ENCODE peak calls at places on chromosomes 6 and 20, in five cellular contexts. One of them, this sample, is unnamed. For H3K36me3, the result is how much of the 10 kb centered on the place peaks cover.

GRCh38 chr6:4786936-4787504 is 10.8 kb downstream of the CDYL start:
- DNase-seq in H1: no peak
- DNase-seq in K562: no peak
- DNase-seq in GM12878: no peak
- DNase-seq in HepG2: no peak
- DNase-seq in this sample: no peak

GRCh38 chr20:45506927-45507820 is 8.2 kb downstream of the SPINT3 start:
- DNase-seq in HepG2: no peak
- DNase-seq in GM12878: peak
- DNase-seq in K562: no peak
- DNase-seq in H1: no peak
- DNase-seq in this sample: no peak

GRCh38 chr20:10433014-10433622 is 904 bp downstream of the MKKS start:
- DNase-seq in K562: no peak
- DNase-seq in H1: no peak
- DNase-seq in GM12878: no peak
- DNase-seq in HepG2: peak
- DNase-seq in this sample: peak

GRCh38 chr6:105545947-105546710 is 143.2 kb upstream of the PREP start:
- DNase-seq in GM12878: no peak
- DNase-seq in K562: no peak
- DNase-seq in H1: no peak
- DNase-seq in HepG2: no peak
- DNase-seq in this sample: no peak

GRCh38 chr20:18567739-18568091 is 483 bp downstream of the SMIM26 start:
- DNase-seq in GM12878: no peak
- DNase-seq in H1: no peak
- DNase-seq in HepG2: no peak
- DNase-seq in K562: no peak
- DNase-seq in this sample: peak

GRCh38 chr6:18504232-18504596 is 117.1 kb downstream of the RNF144B start:
- DNase-seq in HepG2: no peak
- DNase-seq in K562: no peak
- DNase-seq in H1: no peak
- DNase-seq in GM12878: no peak
- DNase-seq in this sample: no peak

GRCh38 chr6:37668251-37668650 is 29.4 kb downstream of the MDGA1 start:
- DNase-seq in HepG2: peak
- DNase-seq in K562: no peak
- DNase-seq in H1: no peak
- DNase-seq in GM12878: no peak
- DNase-seq in this sample: no peak

GRCh38 chr6:78861509-78861908 is 5.8 kb upstream of the IRAK1BP1 start:
- DNase-seq in K562: no peak
- DNase-seq in H1: no peak
- DNase-seq in HepG2: peak
- DNase-seq in GM12878: no peak
- DNase-seq in this sample: no peak

GRCh38 chr6:71309666-71310065 is 21.1 kb downstream of the OGFRL1 start:
- DNase-seq in K562: no peak
- DNase-seq in HepG2: no peak
- DNase-seq in H1: no peak
- DNase-seq in GM12878: no peak
- DNase-seq in this sample: no peak

GRCh38 chr6:45495404-45496084 is 117.8 kb upstream of the SUPT3H start:
- DNase-seq in K562: no peak
- DNase-seq in H1: no peak
- DNase-seq in HepG2: no peak
- DNase-seq in GM12878: no peak
- DNase-seq in this sample: no peak

GRCh38 chr20:63740070-63740500 is 509 bp downstream of the SLC2A4RG start:
- DNase-seq in HepG2: no peak
- DNase-seq in H1: peak
- DNase-seq in GM12878: no peak
- DNase-seq in K562: peak
- DNase-seq in this sample: peak

GRCh38 chr6:36577298-36577697 is 16.9 kb upstream of the SRSF3 start:
- DNase-seq in H1: no peak
- DNase-seq in K562: peak
- DNase-seq in HepG2: peak
- DNase-seq in GM12878: no peak
- DNase-seq in this sample: no peak

GRCh38 chr6:156068870-156069269 is 613.2 kb upstream of the NOX3 start:
- DNase-seq in K562: no peak
- DNase-seq in H1: no peak
- DNase-seq in GM12878: no peak
- DNase-seq in HepG2: no peak
- DNase-seq in this sample: peak

GRCh38 chr6:84892666-84893065 is 128.3 kb upstream of the TBX18 start:
- DNase-seq in HepG2: no peak
- DNase-seq in GM12878: no peak
- DNase-seq in K562: no peak
- DNase-seq in H1: no peak
- DNase-seq in this sample: no peak

GRCh38 chr20:16528078-16528477 is 45.2 kb downstream of the KIF16B start:
- DNase-seq in K562: no peak
- DNase-seq in HepG2: peak
- DNase-seq in H1: no peak
- DNase-seq in GM12878: no peak
- DNase-seq in this sample: no peak

GRCh38 chr20:12913781-12914443 is 94.9 kb upstream of the SPTLC3 start:
- DNase-seq in K562: no peak
- DNase-seq in H1: no peak
- DNase-seq in HepG2: peak
- DNase-seq in GM12878: no peak
- DNase-seq in this sample: no peak

GRCh38 chr6:163383912-163384311 is 30.6 kb upstream of the QKI start:
- DNase-seq in K562: no peak
- DNase-seq in HepG2: no peak
- DNase-seq in H1: no peak
- DNase-seq in GM12878: no peak
- DNase-seq in this sample: no peak

GRCh38 chr20:25549172-25549865 is 36.0 kb downstream of the NINL start:
- DNase-seq in K562: peak
- DNase-seq in H1: no peak
- DNase-seq in HepG2: peak
- DNase-seq in GM12878: no peak
- DNase-seq in this sample: no peak

GRCh38 chr20:33010674-33011449 is 3.4 kb downstream of the BPIFB2 start:
- DNase-seq in K562: no peak
- DNase-seq in H1: no peak
- DNase-seq in HepG2: no peak
- DNase-seq in GM12878: no peak
- DNase-seq in this sample: no peak

GRCh38 chr6:133435065-133435728 is 194.0 kb downstream of the EYA4 start:
- DNase-seq in HepG2: no peak
- DNase-seq in GM12878: no peak
- DNase-seq in K562: no peak
- DNase-seq in H1: no peak
- DNase-seq in this sample: no peak

GRCh38 chr6:82906489-82906888 is 159.2 kb downstream of the UBE3D start:
- DNase-seq in K562: no peak
- DNase-seq in H1: no peak
- DNase-seq in HepG2: no peak
- DNase-seq in GM12878: no peak
- DNase-seq in this sample: no peak

GRCh38 chr6:150008588-150008987 is 16.7 kb downstream of the RAET1L start:
- DNase-seq in H1: no peak
- DNase-seq in K562: peak
- DNase-seq in GM12878: no peak
- DNase-seq in HepG2: no peak
- DNase-seq in this sample: no peak

GRCh38 chr20:35091808-35092523 is 641 bp downstream of the TRPC4AP start:
- DNase-seq in GM12878: no peak
- DNase-seq in HepG2: peak
- DNase-seq in K562: no peak
- DNase-seq in H1: no peak
- DNase-seq in this sample: peak

GRCh38 chr20:43942661-43943285 is 28.1 kb downstream of the TOX2 start:
- DNase-seq in K562: no peak
- DNase-seq in H1: no peak
- DNase-seq in GM12878: no peak
- DNase-seq in HepG2: no peak
- DNase-seq in this sample: no peak

GRCh38 chr20:60115452-60115851 is 157.2 kb downstream of the CDH26 start:
- DNase-seq in H1: no peak
- DNase-seq in GM12878: no peak
- DNase-seq in K562: no peak
- DNase-seq in HepG2: no peak
- DNase-seq in this sample: no peak

GRCh38 chr6:4613381-4613780 is 162.8 kb upstream of the CDYL start:
- DNase-seq in GM12878: no peak
- DNase-seq in HepG2: no peak
- DNase-seq in K562: no peak
- DNase-seq in H1: no peak
- DNase-seq in this sample: no peak

GRCh38 chr6:24694198-24694597 is 24.8 kb downstream of the C6orf62 start:
- DNase-seq in K562: no peak
- DNase-seq in H1: no peak
- DNase-seq in GM12878: no peak
- DNase-seq in HepG2: no peak
- DNase-seq in this sample: no peak

GRCh38 chr6:109174911-109175310 is 79.6 kb downstream of the CEP57L1 start:
- DNase-seq in K562: no peak
- DNase-seq in H1: no peak
- DNase-seq in GM12878: no peak
- DNase-seq in HepG2: no peak
- DNase-seq in this sample: no peak

GRCh38 chr6:111711476-111711875 is 105.8 kb upstream of the TRAF3IP2 start:
- DNase-seq in H1: no peak
- DNase-seq in GM12878: no peak
- DNase-seq in HepG2: no peak
- DNase-seq in K562: no peak
- DNase-seq in this sample: peak

GRCh38 chr6:111711989-111712388 is 106.3 kb upstream of the TRAF3IP2 start:
- DNase-seq in K562: no peak
- DNase-seq in HepG2: no peak
- DNase-seq in H1: no peak
- DNase-seq in GM12878: no peak
- DNase-seq in this sample: no peak

GRCh38 chr6:111713811-111714210 is 108.1 kb upstream of the TRAF3IP2 start:
- DNase-seq in K562: no peak
- DNase-seq in H1: no peak
- DNase-seq in GM12878: no peak
- DNase-seq in HepG2: no peak
- DNase-seq in this sample: no peak

GRCh38 chr6:111713196-111713705 is 107.6 kb upstream of the TRAF3IP2 start:
- DNase-seq in K562: no peak
- DNase-seq in GM12878: no peak
- DNase-seq in HepG2: no peak
- DNase-seq in H1: no peak
- DNase-seq in this sample: no peak

GRCh38 chr6:111712398-111712797 is 106.7 kb upstream of the TRAF3IP2 start:
- DNase-seq in K562: no peak
- DNase-seq in HepG2: no peak
- DNase-seq in GM12878: no peak
- DNase-seq in H1: no peak
- DNase-seq in this sample: no peak
- H3K36me3 ChIP-seq in K562: under half
- H3K36me3 ChIP-seq in HepG2: under half
- H3K36me3 ChIP-seq in GM12878: under half
- H3K36me3 ChIP-seq in H1: under half
- H3K36me3 ChIP-seq in this sample: under half

GRCh38 chr6:148502083-148502772 is 159.6 kb downstream of the SASH1 start:
- DNase-seq in HepG2: no peak
- DNase-seq in K562: no peak
- DNase-seq in H1: no peak
- DNase-seq in GM12878: no peak
- DNase-seq in this sample: no peak
- TF ChIP-seq TAF1 in HepG2: no peak
- TF ChIP-seq TAF1 in K562: no peak
- TF ChIP-seq TAF1 in H1: no peak
- TF ChIP-seq TAF1 in GM12878: no peak
- TF ChIP-seq TAF1 in this sample: no peak

DNA sequence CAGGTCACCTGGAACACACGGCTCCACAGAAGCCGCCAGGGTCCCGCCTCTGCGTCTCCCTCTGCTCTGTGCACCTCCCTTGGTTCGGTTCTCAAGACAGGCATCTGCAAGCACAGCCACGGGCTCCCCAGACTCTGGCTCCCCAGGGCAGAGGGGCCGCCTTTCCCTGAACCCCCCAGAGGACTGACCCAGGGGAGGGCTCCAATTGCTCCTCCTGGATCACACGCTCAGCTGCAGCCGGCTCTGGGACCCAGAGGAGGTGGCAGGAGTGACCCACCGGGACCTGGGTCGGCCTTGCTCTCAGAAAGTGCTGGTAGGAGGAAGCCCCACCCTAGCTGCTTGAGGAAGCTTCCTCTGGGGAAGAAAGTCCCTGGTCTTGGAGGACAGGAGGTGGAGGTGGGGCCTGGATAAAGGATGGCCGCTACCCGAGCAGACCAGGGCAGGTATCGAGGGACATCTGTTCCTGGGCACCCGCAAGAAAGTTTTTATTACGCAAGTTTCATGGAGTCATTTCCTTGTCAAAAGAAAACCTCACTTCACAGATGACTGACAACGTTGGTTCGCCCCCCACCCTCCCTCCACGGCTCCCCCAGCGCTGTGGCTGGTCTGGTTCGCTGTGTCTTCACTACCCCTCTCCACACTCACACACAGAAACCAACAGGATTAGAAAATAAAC is 103.9 kb upstream of the AFDN start:
- DNase-seq in K562: no peak
- DNase-seq in GM12878: no peak
- DNase-seq in HepG2: no peak
- DNase-seq in H1: no peak
- DNase-seq in this sample: no peak
- H3K36me3 ChIP-seq in K562: under half
- H3K36me3 ChIP-seq in GM12878: under half
- H3K36me3 ChIP-seq in HepG2: under half
- H3K36me3 ChIP-seq in H1: under half
- H3K36me3 ChIP-seq in this sample: under half

GRCh38 chr6:9254251-9254650 is 818.9 kb upstream of the SLC35B3 start:
- DNase-seq in H1: no peak
- DNase-seq in GM12878: no peak
- DNase-seq in K562: no peak
- DNase-seq in HepG2: no peak
- DNase-seq in this sample: no peak

GRCh38 chr6:9252784-9253183 is 817.4 kb upstream of the SLC35B3 start:
- DNase-seq in K562: no peak
- DNase-seq in GM12878: no peak
- DNase-seq in HepG2: no peak
- DNase-seq in H1: peak
- DNase-seq in this sample: no peak

GRCh38 chr6:9248125-9248524 is 812.8 kb upstream of the SLC35B3 start:
- DNase-seq in GM12878: no peak
- DNase-seq in HepG2: no peak
- DNase-seq in H1: no peak
- DNase-seq in K562: no peak
- DNase-seq in this sample: no peak

DNA sequence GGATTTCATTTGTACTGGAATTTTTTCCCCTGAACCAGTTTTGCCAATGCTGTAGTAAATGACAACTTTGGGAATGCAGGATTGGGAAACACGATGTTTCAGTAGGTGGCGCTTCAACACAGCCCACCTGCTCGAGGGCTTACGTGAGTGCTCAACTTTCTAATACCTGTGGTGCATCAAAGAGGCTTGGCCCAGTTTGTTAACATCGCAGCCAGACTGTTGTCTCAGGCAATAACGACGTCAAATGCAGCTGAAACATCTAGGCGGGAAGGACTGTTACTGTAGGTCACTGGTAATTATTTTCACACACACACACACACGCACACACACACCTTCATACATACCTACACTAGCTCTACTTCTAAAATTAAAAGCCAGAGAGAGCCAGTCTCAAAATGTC is 815.5 kb upstream of the SLC35B3 start:
- DNase-seq in HepG2: peak
- DNase-seq in GM12878: no peak
- DNase-seq in H1: peak
- DNase-seq in K562: no peak
- DNase-seq in this sample: peak
- TF ChIP-seq TAF1 in HepG2: no peak
- TF ChIP-seq TAF1 in GM12878: no peak
- TF ChIP-seq TAF1 in H1: no peak
- TF ChIP-seq TAF1 in K562: no peak
- TF ChIP-seq TAF1 in this sample: no peak

This sample was measured in SK-N-SH.